ENCODE peak calls at places on chromosome 7, in five cellular contexts. W is lower leg skin, C is fibroblast of the aortic adventitia, A is cardiac muscle cell, G is brain microvascular endothelial cell. V is an unnamed sample.

GRCh38 chr7:116591202-116592040 is 66.6 kb downstream of the CAV1 start:
- DNase-seq in A (peak), G (no peak), C (peak), W (no peak), V (peak)

GRCh38 chr7:115672024-115672423 is 358.5 kb downstream of the TFEC start:
- DNase-seq in W (no peak), C (peak), A (no peak), G (no peak), V (peak)

GRCh38 chr7:159000859-159001435 is 143.7 kb downstream of the VIPR2 start:
- DNase-seq in G (no peak), W (no peak), C (no peak), A (no peak), V (no peak)

GRCh38 chr7:158128572-158128971 is 459.1 kb downstream of the PTPRN2 start:
- DNase-seq in W (no peak), G (no peak), A (no peak), C (no peak), V (no peak)

GRCh38 chr7:75879771-75880184 is 944 bp downstream of the RHBDD2 start:
- DNase-seq in G (peak), A (no peak), W (no peak), C (peak), V (peak)

GRCh38 chr7:155000795-155001194 is 2.1 kb downstream of the PAXIP1 start:
- DNase-seq in A (no peak), G (no peak), C (no peak), W (no peak), V (no peak)

GRCh38 chr7:81624021-81624630 is 145.7 kb downstream of the HGF start:
- DNase-seq in C (no peak), W (no peak), A (no peak), G (no peak), V (peak)

GRCh38 chr7:82677493-82677892 is 233.9 kb upstream of the CACNA2D1 start:
- DNase-seq in G (peak), C (no peak), A (peak), W (no peak), V (no peak)

GRCh38 chr7:80330434-80330833 is 181.4 kb downstream of the GNAT3 start:
- DNase-seq in A (no peak), G (no peak), W (no peak), C (peak), V (peak)

GRCh38 chr7:69373171-69374035 is 224.9 kb upstream of the AUTS2 start:
- DNase-seq in W (peak), A (no peak), G (no peak), C (no peak), V (peak)

GRCh38 chr7:113370910-113371309 is 252.6 kb upstream of the SMIM30 start:
- DNase-seq in C (no peak), W (no peak), A (no peak), G (no peak), V (peak)

GRCh38 chr7:156017431-156017830 is 205.2 kb upstream of the SHH start:
- DNase-seq in A (no peak), W (no peak), C (no peak), G (no peak), V (no peak)

GRCh38 chr7:128869138-128869943 is 6.7 kb downstream of the ATP6V1F start:
- DNase-seq in W (no peak), A (peak), C (no peak), G (no peak), V (peak)

GRCh38 chr7:55018361-55019328 is at the start of gene EGFR:
- DNase-seq in C (peak), A (peak), W (peak), G (peak), V (peak)

GRCh38 chr7:84895563-84895962 is 291.3 kb downstream of the SEMA3D start:
- DNase-seq in C (no peak), A (no peak), G (no peak), W (no peak), V (no peak)

GRCh38 chr7:98049034-98049433 is 57.6 kb upstream of the LMTK2 start:
- DNase-seq in W (peak), G (no peak), A (no peak), C (no peak), V (no peak)

GRCh38 chr7:103524042-103524907 is 78.3 kb upstream of the SLC26A5 start:
- DNase-seq in G (peak), A (peak), W (no peak), C (peak), V (peak)

GRCh38 chr7:142873281-142873784 is 12.2 kb downstream of the TRPV6 start:
- DNase-seq in A (no peak), G (peak), C (peak), W (no peak), V (no peak)

GRCh38 chr7:85041599-85042216 is 145.1 kb downstream of the SEMA3D start:
- DNase-seq in W (peak), A (peak), G (peak), C (peak), V (peak)

GRCh38 chr7:52794621-52795020 is 240.8 kb upstream of the POM121L12 start:
- DNase-seq in G (no peak), A (no peak), W (no peak), C (no peak), V (no peak)

GRCh38 chr7:80225361-80225760 is 90.7 kb downstream of the GNAI1 start:
- DNase-seq in G (no peak), C (peak), A (no peak), W (no peak), V (no peak)

GRCh38 chr7:48741545-48741944 is 182.8 kb upstream of the CDC14C start:
- DNase-seq in G (no peak), C (no peak), W (no peak), A (no peak), V (no peak)

GRCh38 chr7:152177696-152178404 is 152.4 kb downstream of the GALNT11 start:
- DNase-seq in A (no peak), G (no peak), C (peak), W (no peak), V (no peak)

GRCh38 chr7:15686209-15686956 is at the start of gene MEOX2:
- DNase-seq in C (peak), W (peak), G (peak), A (peak), V (peak)

GRCh38 chr7:51034531-51035264 is 252.0 kb upstream of the GRB10 start:
- DNase-seq in W (no peak), C (peak), A (no peak), G (peak), V (peak)

DNA sequence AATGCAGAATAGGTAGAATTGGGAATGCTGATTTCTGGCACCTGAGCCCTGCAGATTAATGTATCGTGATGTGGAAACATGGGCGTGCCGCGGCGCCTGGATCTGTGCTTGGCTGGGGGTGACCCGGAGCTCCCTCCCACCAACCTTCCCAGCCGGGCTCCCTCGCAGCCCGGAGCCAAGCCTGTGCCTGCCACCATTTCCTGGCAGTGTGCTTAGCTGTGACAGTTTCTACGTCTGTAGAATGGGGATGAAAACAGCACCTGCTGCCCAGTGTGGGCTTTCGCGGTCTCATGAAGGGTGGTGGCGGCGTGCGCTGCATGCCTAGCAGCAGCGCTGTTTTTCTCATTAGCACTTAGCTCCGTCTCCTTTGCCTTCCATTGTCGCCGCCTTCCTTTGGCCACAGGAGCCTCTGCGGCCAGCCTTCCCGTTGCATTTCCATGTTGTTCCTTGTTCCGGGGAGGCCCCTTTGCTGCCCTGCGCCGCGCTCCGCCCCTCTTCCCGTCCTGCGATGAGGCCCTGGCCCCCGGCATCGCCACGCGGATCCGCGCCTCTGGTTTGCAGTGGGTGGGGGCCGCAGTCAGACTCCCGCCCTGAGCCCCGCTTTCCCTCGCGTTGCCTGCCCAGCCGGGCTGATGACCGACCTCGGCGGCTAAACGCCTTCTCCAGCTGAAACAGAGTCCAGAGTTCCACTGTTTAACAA is 84.2 kb downstream of the CUL1 start:
- DNase-seq in G (no peak), W (no peak), A (no peak), C (no peak), V (no peak)
- H3K4me3 ChIP-seq in G (peak), W (no peak), A (no peak), C (no peak), V (peak)

DNA sequence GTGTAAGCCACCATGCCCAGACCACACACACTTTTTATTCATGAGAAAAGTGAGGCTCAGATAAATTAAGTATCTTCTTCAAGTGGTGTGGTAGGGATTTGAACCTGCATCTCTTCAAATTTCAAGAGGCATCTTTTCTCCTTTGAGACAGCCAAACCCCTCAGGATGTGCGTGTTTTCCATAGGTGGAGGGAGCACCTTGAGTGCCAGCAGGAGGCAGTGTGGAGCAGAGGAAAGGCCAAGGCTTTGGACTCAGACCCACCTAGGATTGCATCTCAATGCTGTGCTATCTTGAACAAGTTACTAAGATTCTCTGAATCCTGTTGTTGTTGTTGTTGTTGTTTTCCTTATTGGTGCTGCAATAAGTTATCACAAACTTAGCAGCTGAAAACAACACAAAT is 40.2 kb upstream of the MYL10 start:
- DNase-seq in W (no peak), A (no peak), C (no peak), G (no peak), V (no peak)
- TF ChIP-seq CTCF in W (no peak), A (peak), C (peak), G (peak), V (peak)

GRCh38 chr7:44324204-44325126 is 929 bp downstream of the CAMK2B start:
- DNase-seq in G (no peak), C (no peak), A (no peak), W (no peak), V (no peak)

GRCh38 chr7:44326261-44327125 is 1.1 kb upstream of the CAMK2B start:
- DNase-seq in C (no peak), W (peak), A (no peak), G (no peak), V (no peak)

GRCh38 chr7:44325811-44326241 is 432 bp upstream of the CAMK2B start:
- DNase-seq in C (no peak), A (peak), W (no peak), G (no peak), V (no peak)

GRCh38 chr7:44323381-44324203 is 1.8 kb downstream of the CAMK2B start:
- DNase-seq in C (no peak), W (peak), A (no peak), G (no peak), V (no peak)

GRCh38 chr7:44325181-44325671 is at the start of gene CAMK2B:
- DNase-seq in G (no peak), A (peak), C (no peak), W (peak), V (no peak)
- H3K4me3 ChIP-seq in G (peak), A (peak), C (peak), W (no peak), V (no peak)

GRCh38 chr7:1020849-1021251 is 23.5 kb upstream of the GPR146 start:
- DNase-seq in A (no peak), C (no peak), G (no peak), W (no peak), V (no peak)
- TF ChIP-seq CTCF in A (no peak), C (no peak), G (peak), W (no peak), V (no peak)

DNA sequence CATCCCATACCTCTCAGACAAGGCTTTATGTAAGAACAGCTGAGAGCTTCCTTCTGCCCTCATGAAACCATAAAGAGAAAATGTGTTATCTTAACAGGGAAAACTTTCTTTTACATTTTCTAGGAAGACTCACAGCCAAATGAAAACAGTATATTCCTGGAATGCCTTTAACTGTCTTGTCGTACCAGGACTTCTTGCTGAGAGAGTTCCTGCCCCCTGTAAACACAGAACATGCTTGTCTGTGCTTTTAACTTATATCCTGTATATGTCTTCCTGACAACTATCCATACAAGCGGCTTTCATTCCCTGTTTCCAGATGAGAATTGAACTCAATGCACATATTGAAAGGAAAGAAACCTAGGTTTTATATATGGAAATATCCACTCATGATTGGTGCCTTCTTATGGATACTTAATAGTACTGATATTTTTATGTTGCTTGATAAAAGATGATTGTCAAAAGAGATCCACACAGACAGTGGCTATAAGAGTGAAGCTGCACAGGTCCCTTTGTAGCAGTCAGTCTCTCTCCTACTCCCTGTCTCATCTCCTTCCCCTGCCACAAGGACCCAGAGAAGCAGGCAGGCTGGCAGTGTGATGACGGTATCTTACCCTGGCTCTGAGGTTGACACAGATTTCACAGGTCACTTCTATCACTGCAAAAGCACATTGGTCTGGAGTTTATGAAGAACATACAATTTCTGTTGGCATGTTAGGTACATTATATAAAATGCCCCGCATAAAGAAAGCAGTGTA is 64.6 kb upstream of the AHR start:
- DNase-seq in C (no peak), A (no peak), W (no peak), G (peak), V (peak)
- H3K4me3 ChIP-seq in C (no peak), A (no peak), W (no peak), G (no peak), V (no peak)

DNA sequence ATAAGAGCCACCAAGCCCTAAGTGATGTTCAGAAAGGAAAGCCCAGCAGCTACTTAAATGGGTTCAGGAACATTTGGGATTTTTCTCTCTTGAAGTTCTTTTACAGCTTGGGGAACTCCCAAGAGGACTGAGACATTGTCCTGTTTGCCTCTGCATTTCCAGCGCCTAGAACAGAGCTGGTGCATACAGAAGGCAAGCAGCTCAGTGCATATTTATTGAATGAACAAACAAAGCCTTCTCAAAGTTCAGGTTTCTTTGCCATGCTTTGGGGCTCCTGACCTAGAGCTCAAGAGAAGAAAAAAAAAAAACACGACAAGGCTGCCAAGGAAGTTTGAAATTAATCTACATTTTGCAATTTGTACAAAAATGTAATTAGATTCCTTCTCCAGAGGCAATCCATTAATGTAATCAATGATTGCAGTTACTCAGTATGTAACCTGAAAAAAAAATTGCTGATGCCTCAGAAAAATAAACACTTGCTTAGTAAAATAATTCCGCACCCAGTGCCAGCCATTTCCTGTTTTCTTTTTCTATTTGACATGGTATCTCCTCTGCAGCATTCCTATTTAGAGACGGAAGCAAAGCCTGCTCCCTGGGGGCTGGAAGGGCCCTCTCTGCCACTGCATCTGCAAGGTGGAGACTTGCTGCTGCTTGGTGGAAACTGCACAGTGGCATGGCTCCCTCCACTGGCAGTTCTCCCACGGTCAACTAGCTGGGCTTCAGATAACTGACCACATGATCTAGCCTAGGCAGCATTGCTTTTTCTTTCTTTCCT is 157.3 kb downstream of the TMEM178B start:
- DNase-seq in A (peak), G (peak), C (peak), W (no peak), V (peak)
- TF ChIP-seq CTCF in A (no peak), G (peak), C (peak), W (no peak), V (peak)

GRCh38 chr7:20320322-20320721 is 10.4 kb upstream of the ITGB8 start:
- DNase-seq in W (no peak), G (no peak), A (no peak), C (no peak), V (peak)
- H3K4me3 ChIP-seq in W (no peak), G (no peak), A (no peak), C (no peak), V (no peak)

GRCh38 chr7:1592299-1592842 is 22.5 kb upstream of the PSMG3 start:
- DNase-seq in C (no peak), W (no peak), G (no peak), A (no peak), V (no peak)

GRCh38 chr7:1595027-1595426 is 25.2 kb upstream of the PSMG3 start:
- DNase-seq in G (no peak), A (no peak), W (no peak), C (no peak), V (no peak)

GRCh38 chr7:1593904-1594421 is 24.1 kb upstream of the PSMG3 start:
- DNase-seq in G (no peak), C (no peak), W (no peak), A (no peak), V (no peak)

GRCh38 chr7:1591876-1592275 is 22.0 kb upstream of the PSMG3 start:
- DNase-seq in W (no peak), A (no peak), C (no peak), G (no peak), V (no peak)

DNA sequence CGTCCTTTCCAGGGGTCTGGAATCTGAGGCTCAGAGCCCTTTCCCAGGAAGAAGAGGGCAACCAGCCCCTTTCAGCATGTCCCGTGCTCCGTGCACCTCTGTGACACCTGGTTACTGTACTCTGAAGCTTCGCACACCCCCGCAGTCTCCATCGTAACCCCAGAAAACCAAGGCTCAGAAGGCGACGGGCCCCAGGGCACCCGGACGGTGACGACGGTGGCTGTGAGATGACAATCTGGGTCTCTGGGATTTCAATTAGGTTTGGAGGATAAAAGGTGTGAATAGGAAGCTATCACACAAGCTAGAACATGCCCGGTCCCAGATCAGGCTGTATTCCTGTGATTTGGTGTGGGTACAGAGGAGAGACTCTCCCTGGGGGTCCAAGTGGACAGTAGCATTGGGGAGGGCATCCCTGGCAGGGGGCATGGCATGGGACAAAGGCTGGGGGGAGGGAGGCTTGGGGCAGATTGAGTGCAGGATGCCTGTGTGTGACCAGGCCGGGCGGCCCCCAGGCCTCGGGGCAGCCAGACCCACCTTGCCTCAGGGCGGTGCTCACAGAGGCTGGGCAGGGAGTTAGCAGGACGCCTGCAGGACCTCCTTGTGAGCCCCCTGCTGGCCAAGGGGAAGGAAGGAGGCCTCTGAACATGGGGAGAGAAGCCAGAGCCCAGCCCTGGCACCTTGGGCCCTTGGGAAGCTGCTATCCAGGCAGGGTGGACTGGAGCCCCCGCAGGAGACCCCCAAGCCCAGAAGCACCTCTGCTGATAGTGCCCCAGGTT is 23.4 kb upstream of the PSMG3 start:
- DNase-seq in G (no peak), A (no peak), C (no peak), W (no peak), V (no peak)
- TF ChIP-seq CTCF in G (peak), A (peak), C (peak), W (no peak), V (peak)

V was measured in astrocyte of the spinal cord.